ENCODE peak calls at places on chromosomes 2 and 18, in ten cellular contexts. One of them, this sample, is unnamed.

GRCh38 chr18:9364242-9364641 is 29.7 kb downstream of the TWSG1 start:
- DNase-seq in uterus: no peak
- DNase-seq in fibroblast of lung: peak
- DNase-seq in heart right ventricle: no peak
- DNase-seq in tibial artery: no peak
- DNase-seq in stomach: no peak
- DNase-seq in sigmoid colon: no peak
- DNase-seq in gastrocnemius medialis: no peak
- DNase-seq in ovary: no peak
- DNase-seq in thyroid gland: no peak
- DNase-seq in this sample: no peak

GRCh38 chr2:4272261-4272858 is 569.0 kb downstream of the DCDC2C start:
- DNase-seq in uterus: no peak
- DNase-seq in fibroblast of lung: no peak
- DNase-seq in heart right ventricle: no peak
- DNase-seq in tibial artery: no peak
- DNase-seq in stomach: no peak
- DNase-seq in sigmoid colon: no peak
- DNase-seq in gastrocnemius medialis: no peak
- DNase-seq in ovary: no peak
- DNase-seq in thyroid gland: no peak
- DNase-seq in this sample: no peak

GRCh38 chr2:95063401-95063958 is 38.0 kb downstream of the MAL start:
- DNase-seq in uterus: no peak
- DNase-seq in fibroblast of lung: no peak
- DNase-seq in heart right ventricle: no peak
- DNase-seq in tibial artery: no peak
- DNase-seq in stomach: peak
- DNase-seq in sigmoid colon: peak
- DNase-seq in gastrocnemius medialis: no peak
- DNase-seq in ovary: no peak
- DNase-seq in thyroid gland: no peak
- DNase-seq in this sample: no peak

GRCh38 chr18:50715919-50716318 is 103.9 kb downstream of the MRO start:
- DNase-seq in uterus: no peak
- DNase-seq in fibroblast of lung: no peak
- DNase-seq in heart right ventricle: no peak
- DNase-seq in tibial artery: no peak
- DNase-seq in stomach: no peak
- DNase-seq in sigmoid colon: no peak
- DNase-seq in gastrocnemius medialis: no peak
- DNase-seq in ovary: no peak
- DNase-seq in thyroid gland: no peak
- DNase-seq in this sample: peak

GRCh38 chr2:241008711-241009121 is 10.3 kb downstream of the SNED1 start:
- DNase-seq in uterus: no peak
- DNase-seq in fibroblast of lung: no peak
- DNase-seq in heart right ventricle: no peak
- DNase-seq in tibial artery: no peak
- DNase-seq in stomach: peak
- DNase-seq in sigmoid colon: no peak
- DNase-seq in gastrocnemius medialis: no peak
- DNase-seq in ovary: no peak
- DNase-seq in thyroid gland: no peak
- DNase-seq in this sample: no peak

GRCh38 chr2:143937563-143938346 is 582.2 kb downstream of the ZEB2 start:
- DNase-seq in uterus: no peak
- DNase-seq in fibroblast of lung: no peak
- DNase-seq in heart right ventricle: no peak
- DNase-seq in tibial artery: no peak
- DNase-seq in stomach: no peak
- DNase-seq in sigmoid colon: no peak
- DNase-seq in gastrocnemius medialis: no peak
- DNase-seq in ovary: peak
- DNase-seq in thyroid gland: peak
- DNase-seq in this sample: peak

GRCh38 chr2:34307636-34308035 is 708.5 kb upstream of the FAM98A start:
- DNase-seq in uterus: no peak
- DNase-seq in fibroblast of lung: peak
- DNase-seq in heart right ventricle: no peak
- DNase-seq in tibial artery: no peak
- DNase-seq in stomach: no peak
- DNase-seq in sigmoid colon: no peak
- DNase-seq in gastrocnemius medialis: no peak
- DNase-seq in ovary: no peak
- DNase-seq in thyroid gland: no peak
- DNase-seq in this sample: no peak

GRCh38 chr2:70805987-70806386 is 14.4 kb downstream of the CLEC4F start:
- DNase-seq in uterus: no peak
- DNase-seq in fibroblast of lung: no peak
- DNase-seq in heart right ventricle: no peak
- DNase-seq in tibial artery: no peak
- DNase-seq in stomach: no peak
- DNase-seq in sigmoid colon: no peak
- DNase-seq in gastrocnemius medialis: no peak
- DNase-seq in ovary: no peak
- DNase-seq in thyroid gland: no peak
- DNase-seq in this sample: no peak

GRCh38 chr18:14949800-14950415 is 201.9 kb downstream of the ANKRD30B start:
- DNase-seq in uterus: no peak
- DNase-seq in fibroblast of lung: no peak
- DNase-seq in heart right ventricle: no peak
- DNase-seq in tibial artery: no peak
- DNase-seq in stomach: no peak
- DNase-seq in sigmoid colon: no peak
- DNase-seq in gastrocnemius medialis: no peak
- DNase-seq in ovary: no peak
- DNase-seq in thyroid gland: no peak
- DNase-seq in this sample: no peak

GRCh38 chr2:241844831-241845578 is 13.7 kb downstream of the PDCD1 start:
- DNase-seq in uterus: peak
- DNase-seq in fibroblast of lung: no peak
- DNase-seq in heart right ventricle: no peak
- DNase-seq in tibial artery: no peak
- DNase-seq in stomach: no peak
- DNase-seq in sigmoid colon: peak
- DNase-seq in gastrocnemius medialis: no peak
- DNase-seq in ovary: no peak
- DNase-seq in thyroid gland: no peak
- DNase-seq in this sample: no peak

GRCh38 chr18:9000736-9001135 is 101.8 kb upstream of the NDUFV2 start:
- DNase-seq in uterus: no peak
- DNase-seq in fibroblast of lung: no peak
- DNase-seq in heart right ventricle: no peak
- DNase-seq in tibial artery: no peak
- DNase-seq in stomach: no peak
- DNase-seq in sigmoid colon: peak
- DNase-seq in gastrocnemius medialis: peak
- DNase-seq in ovary: no peak
- DNase-seq in thyroid gland: no peak
- DNase-seq in this sample: no peak

GRCh38 chr2:190698895-190699294 is 50.0 kb downstream of the NAB1 start:
- DNase-seq in uterus: no peak
- DNase-seq in fibroblast of lung: peak
- DNase-seq in heart right ventricle: no peak
- DNase-seq in tibial artery: no peak
- DNase-seq in stomach: no peak
- DNase-seq in sigmoid colon: no peak
- DNase-seq in gastrocnemius medialis: no peak
- DNase-seq in ovary: no peak
- DNase-seq in thyroid gland: no peak
- DNase-seq in this sample: no peak
- TF ChIP-seq CTCF in uterus: no peak
- TF ChIP-seq CTCF in fibroblast of lung: peak
- TF ChIP-seq CTCF in heart right ventricle: peak
- TF ChIP-seq CTCF in tibial artery: no peak
- TF ChIP-seq CTCF in stomach: no peak
- TF ChIP-seq CTCF in sigmoid colon: no peak
- TF ChIP-seq CTCF in gastrocnemius medialis: no peak
- TF ChIP-seq CTCF in ovary: no peak
- TF ChIP-seq CTCF in thyroid gland: peak
- TF ChIP-seq CTCF in this sample: peak

GRCh38 chr2:43270461-43270860 is 44.1 kb upstream of the ZFP36L2 start:
- DNase-seq in uterus: no peak
- DNase-seq in fibroblast of lung: no peak
- DNase-seq in heart right ventricle: no peak
- DNase-seq in tibial artery: peak
- DNase-seq in stomach: no peak
- DNase-seq in sigmoid colon: no peak
- DNase-seq in gastrocnemius medialis: no peak
- DNase-seq in ovary: no peak
- DNase-seq in thyroid gland: no peak
- DNase-seq in this sample: no peak

GRCh38 chr2:43268066-43268971 is 41.9 kb upstream of the ZFP36L2 start:
- DNase-seq in uterus: no peak
- DNase-seq in fibroblast of lung: no peak
- DNase-seq in heart right ventricle: no peak
- DNase-seq in tibial artery: peak
- DNase-seq in stomach: no peak
- DNase-seq in sigmoid colon: peak
- DNase-seq in gastrocnemius medialis: peak
- DNase-seq in ovary: no peak
- DNase-seq in thyroid gland: no peak
- DNase-seq in this sample: no peak

GRCh38 chr2:43269074-43269572 is 42.7 kb upstream of the ZFP36L2 start:
- DNase-seq in uterus: peak
- DNase-seq in fibroblast of lung: peak
- DNase-seq in heart right ventricle: peak
- DNase-seq in tibial artery: peak
- DNase-seq in stomach: peak
- DNase-seq in sigmoid colon: peak
- DNase-seq in gastrocnemius medialis: peak
- DNase-seq in ovary: peak
- DNase-seq in thyroid gland: peak
- DNase-seq in this sample: no peak

GRCh38 chr2:43270930-43271615 is 44.7 kb upstream of the ZFP36L2 start:
- DNase-seq in uterus: no peak
- DNase-seq in fibroblast of lung: no peak
- DNase-seq in heart right ventricle: no peak
- DNase-seq in tibial artery: peak
- DNase-seq in stomach: no peak
- DNase-seq in sigmoid colon: no peak
- DNase-seq in gastrocnemius medialis: no peak
- DNase-seq in ovary: no peak
- DNase-seq in thyroid gland: no peak
- DNase-seq in this sample: no peak

GRCh38 chr2:43269706-43270105 is 43.3 kb upstream of the ZFP36L2 start:
- DNase-seq in uterus: peak
- DNase-seq in fibroblast of lung: peak
- DNase-seq in heart right ventricle: peak
- DNase-seq in tibial artery: peak
- DNase-seq in stomach: peak
- DNase-seq in sigmoid colon: peak
- DNase-seq in gastrocnemius medialis: peak
- DNase-seq in ovary: peak
- DNase-seq in thyroid gland: peak
- DNase-seq in this sample: no peak
- H3K27ac ChIP-seq in uterus: peak
- H3K27ac ChIP-seq in fibroblast of lung: peak
- H3K27ac ChIP-seq in heart right ventricle: peak
- H3K27ac ChIP-seq in tibial artery: peak
- H3K27ac ChIP-seq in stomach: peak
- H3K27ac ChIP-seq in sigmoid colon: peak
- H3K27ac ChIP-seq in gastrocnemius medialis: peak
- H3K27ac ChIP-seq in ovary: peak
- H3K27ac ChIP-seq in thyroid gland: peak
- H3K27ac ChIP-seq in this sample: no peak

DNA sequence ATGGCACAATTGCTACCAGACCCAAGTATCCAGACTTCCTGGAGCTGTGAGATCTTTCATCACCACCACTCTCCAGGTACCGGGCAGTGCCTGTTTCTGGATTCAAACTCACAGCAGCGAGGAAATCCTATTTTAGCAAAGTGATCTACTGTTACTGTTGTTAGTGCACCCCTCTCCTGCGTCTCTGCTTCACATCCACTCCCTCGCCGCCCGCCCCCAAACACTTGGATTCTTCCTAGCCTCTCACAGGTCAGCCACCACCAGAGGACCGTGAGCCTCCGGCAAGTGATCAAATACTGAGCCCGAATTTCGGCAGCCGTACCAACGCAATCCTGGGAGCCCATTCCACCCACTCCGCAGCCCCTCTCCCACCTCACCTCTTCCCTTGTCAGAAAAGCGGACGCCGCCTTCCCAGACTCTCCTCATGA is 519 bp downstream of the METTL4 start:
- DNase-seq in uterus: peak
- DNase-seq in fibroblast of lung: peak
- DNase-seq in heart right ventricle: peak
- DNase-seq in tibial artery: peak
- DNase-seq in stomach: peak
- DNase-seq in sigmoid colon: peak
- DNase-seq in gastrocnemius medialis: peak
- DNase-seq in ovary: peak
- DNase-seq in thyroid gland: peak
- DNase-seq in this sample: peak
- TF ChIP-seq CTCF in uterus: no peak
- TF ChIP-seq CTCF in fibroblast of lung: peak
- TF ChIP-seq CTCF in heart right ventricle: peak
- TF ChIP-seq CTCF in tibial artery: no peak
- TF ChIP-seq CTCF in stomach: no peak
- TF ChIP-seq CTCF in sigmoid colon: no peak
- TF ChIP-seq CTCF in gastrocnemius medialis: no peak
- TF ChIP-seq CTCF in ovary: no peak
- TF ChIP-seq CTCF in thyroid gland: peak
- TF ChIP-seq CTCF in this sample: no peak

GRCh38 chr2:16662440-16662839 is 3.2 kb downstream of the CYRIA start:
- DNase-seq in uterus: peak
- DNase-seq in fibroblast of lung: peak
- DNase-seq in heart right ventricle: no peak
- DNase-seq in tibial artery: no peak
- DNase-seq in stomach: no peak
- DNase-seq in sigmoid colon: peak
- DNase-seq in gastrocnemius medialis: no peak
- DNase-seq in ovary: no peak
- DNase-seq in thyroid gland: peak
- DNase-seq in this sample: peak

GRCh38 chr2:16660039-16660619 is 5.5 kb downstream of the CYRIA start:
- DNase-seq in uterus: no peak
- DNase-seq in fibroblast of lung: no peak
- DNase-seq in heart right ventricle: no peak
- DNase-seq in tibial artery: no peak
- DNase-seq in stomach: no peak
- DNase-seq in sigmoid colon: no peak
- DNase-seq in gastrocnemius medialis: peak
- DNase-seq in ovary: no peak
- DNase-seq in thyroid gland: no peak
- DNase-seq in this sample: no peak

GRCh38 chr2:16663121-16663905 is 2.3 kb downstream of the CYRIA start:
- DNase-seq in uterus: no peak
- DNase-seq in fibroblast of lung: no peak
- DNase-seq in heart right ventricle: no peak
- DNase-seq in tibial artery: no peak
- DNase-seq in stomach: no peak
- DNase-seq in sigmoid colon: no peak
- DNase-seq in gastrocnemius medialis: no peak
- DNase-seq in ovary: no peak
- DNase-seq in thyroid gland: peak
- DNase-seq in this sample: no peak

GRCh38 chr2:16661936-16662335 is 3.7 kb downstream of the CYRIA start:
- DNase-seq in uterus: no peak
- DNase-seq in fibroblast of lung: peak
- DNase-seq in heart right ventricle: no peak
- DNase-seq in tibial artery: no peak
- DNase-seq in stomach: no peak
- DNase-seq in sigmoid colon: no peak
- DNase-seq in gastrocnemius medialis: no peak
- DNase-seq in ovary: no peak
- DNase-seq in thyroid gland: no peak
- DNase-seq in this sample: no peak

GRCh38 chr2:16661536-16661935 is 4.1 kb downstream of the CYRIA start:
- DNase-seq in uterus: no peak
- DNase-seq in fibroblast of lung: no peak
- DNase-seq in heart right ventricle: no peak
- DNase-seq in tibial artery: no peak
- DNase-seq in stomach: no peak
- DNase-seq in sigmoid colon: no peak
- DNase-seq in gastrocnemius medialis: no peak
- DNase-seq in ovary: no peak
- DNase-seq in thyroid gland: no peak
- DNase-seq in this sample: no peak
- H3K27ac ChIP-seq in uterus: no peak
- H3K27ac ChIP-seq in fibroblast of lung: no peak
- H3K27ac ChIP-seq in heart right ventricle: no peak
- H3K27ac ChIP-seq in tibial artery: no peak
- H3K27ac ChIP-seq in stomach: no peak
- H3K27ac ChIP-seq in sigmoid colon: peak
- H3K27ac ChIP-seq in gastrocnemius medialis: no peak
- H3K27ac ChIP-seq in ovary: no peak
- H3K27ac ChIP-seq in thyroid gland: peak
- H3K27ac ChIP-seq in this sample: peak

This sample was measured in A673.